ENCODE peak calls at places on chromosomes 11 and 22, in five cellular contexts. A is SK-N-SH, B is K562, K is HepG2, V is GM12878. D is an unnamed sample.

GRCh38 chr22:27137809-27138400 is 480.5 kb downstream of the MIAT start:
- DNase-seq in A (peak; percentile 55), B (no peak), K (no peak), V (no peak), D (no peak)

GRCh38 chr11:68010058-68011041 is at the start of gene ALDH3B1:
- DNase-seq in A (peak; percentile 52), B (peak; percentile 80), K (peak; percentile 73), V (no peak), D (peak; percentile 99)

GRCh38 chr22:49349841-49350381 is 477.8 kb downstream of the BRD1 start:
- DNase-seq in A (no peak), B (no peak), K (no peak), V (no peak), D (no peak)

GRCh38 chr11:68751331-68751856 is at the start of gene TESMIN:
- DNase-seq in A (peak; percentile 99), B (peak; percentile 99), K (peak; percentile 53), V (peak; percentile 34), D (peak; percentile 94)

GRCh38 chr11:94544832-94545640 is 1.3 kb downstream of the FUT4 start:
- DNase-seq in A (no peak), B (peak; percentile 20), K (no peak), V (no peak), D (no peak)

GRCh38 chr22:24037851-24038765 is 27.0 kb downstream of the CABIN1 start:
- DNase-seq in A (no peak), B (no peak), K (no peak), V (no peak), D (no peak)

GRCh38 chr11:67628710-67629385 is 889 bp downstream of the NUDT8 start:
- DNase-seq in A (no peak), B (no peak), K (no peak), V (no peak), D (no peak)

GRCh38 chr11:35623708-35624168 is 5.5 kb downstream of the FJX1 start:
- DNase-seq in A (no peak), B (no peak), K (no peak), V (no peak), D (no peak)

GRCh38 chr22:47784367-47784983 is 1022.0 kb downstream of the TBC1D22A start:
- DNase-seq in A (no peak), B (no peak), K (no peak), V (no peak), D (no peak)

GRCh38 chr11:8098879-8099278 is 17.9 kb downstream of the TUB start:
- DNase-seq in A (no peak), B (no peak), K (no peak), V (no peak), D (no peak)

GRCh38 chr11:123481647-123482046 is 51.6 kb downstream of the GRAMD1B start:
- DNase-seq in A (no peak), B (no peak), K (no peak), V (no peak), D (no peak)

GRCh38 chr22:43880743-43881055 is 11.1 kb downstream of the PNPLA5 start:
- DNase-seq in A (no peak), B (no peak), K (no peak), V (no peak), D (no peak)

GRCh38 chr11:1207451-1208360 is 15.2 kb upstream of the MUC5B start:
- DNase-seq in A (peak; percentile 13), B (no peak), K (no peak), V (no peak), D (no peak)

GRCh38 chr11:95487938-95488337 is 256.9 kb upstream of the SESN3 start:
- DNase-seq in A (no peak), B (no peak), K (peak; percentile 3), V (no peak), D (no peak)

GRCh38 chr11:45266693-45267451 is 19.3 kb downstream of the SYT13 start:
- DNase-seq in A (no peak), B (peak; percentile 79), K (peak; percentile 5), V (no peak), D (no peak)

GRCh38 chr11:64235427-64236161 is 1.2 kb downstream of the VEGFB start:
- DNase-seq in A (no peak), B (no peak), K (no peak), V (no peak), D (no peak)

GRCh38 chr11:85821636-85822035 is 10.7 kb upstream of the SYTL2 start:
- DNase-seq in A (no peak), B (no peak), K (no peak), V (no peak), D (no peak)

GRCh38 chr22:41417622-41418390 is 28.8 kb downstream of the TOB2 start:
- DNase-seq in A (no peak), B (no peak), K (no peak), V (no peak), D (no peak)

GRCh38 chr11:131807876-131808275 is 437.5 kb downstream of the NTM start:
- DNase-seq in A (no peak), B (no peak), K (no peak), V (no peak), D (no peak)

GRCh38 chr11:134254433-134254832 is 1.1 kb downstream of the ACAD8 start:
- DNase-seq in A (no peak), B (no peak), K (no peak), V (no peak), D (no peak)

GRCh38 chr11:75254326-75254725 is 13.8 kb downstream of the TPBGL start:
- DNase-seq in A (no peak), B (no peak), K (no peak), V (no peak), D (no peak)

GRCh38 chr11:131894615-131895544 is 524.5 kb downstream of the NTM start:
- DNase-seq in A (no peak), B (no peak), K (no peak), V (no peak), D (no peak)

GRCh38 chr11:115911656-115912055 is 407.4 kb upstream of the CADM1 start:
- DNase-seq in A (peak; percentile 32), B (no peak), K (no peak), V (no peak), D (no peak)

GRCh38 chr11:47991266-47991830 is 11.0 kb downstream of the PTPRJ start:
- DNase-seq in A (no peak), B (no peak), K (no peak), V (no peak), D (no peak)

GRCh38 chr11:35402751-35403454 is 16.5 kb downstream of the SLC1A2 start:
- DNase-seq in A (no peak), B (no peak), K (no peak), V (no peak), D (no peak)

DNA sequence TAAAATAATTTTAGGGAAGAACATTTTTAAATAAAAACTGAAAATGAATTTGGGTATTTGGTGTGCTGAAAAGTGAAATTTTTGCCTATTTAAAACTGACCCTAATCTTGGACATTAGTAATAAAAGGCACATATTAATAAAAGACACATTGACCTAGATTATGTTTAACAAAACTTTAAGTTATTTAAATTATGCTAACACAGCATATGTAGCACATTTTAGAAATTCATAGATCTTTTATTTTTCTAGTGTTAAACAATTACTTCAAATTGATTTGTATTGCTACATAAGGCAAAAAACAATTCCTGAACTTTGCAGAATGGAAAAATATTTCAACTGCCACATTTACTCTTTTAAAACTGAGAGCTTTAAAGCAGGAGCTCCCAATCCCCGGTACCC is 10.6 kb downstream of the C11orf58 start:
- DNase-seq in A (no peak), B (no peak), K (no peak), V (no peak), D (no peak)
- TF ChIP-seq REST in A (no peak), B (no peak), K (no peak), V (no peak), D (no peak)

GRCh38 chr11:130157111-130157510 is 2.5 kb upstream of the ST14 start:
- DNase-seq in A (no peak), B (no peak), K (no peak), V (no peak), D (no peak)

GRCh38 chr11:130160460-130161090 is 993 bp downstream of the ST14 start:
- DNase-seq in A (no peak), B (no peak), K (no peak), V (no peak), D (no peak)

GRCh38 chr11:130159657-130160459 is at the start of gene ST14:
- DNase-seq in A (peak; percentile 54), B (no peak), K (no peak), V (no peak), D (peak; percentile 60)

GRCh38 chr11:130157840-130158239 is 1.7 kb upstream of the ST14 start:
- DNase-seq in A (no peak), B (no peak), K (no peak), V (no peak), D (no peak)

DNA sequence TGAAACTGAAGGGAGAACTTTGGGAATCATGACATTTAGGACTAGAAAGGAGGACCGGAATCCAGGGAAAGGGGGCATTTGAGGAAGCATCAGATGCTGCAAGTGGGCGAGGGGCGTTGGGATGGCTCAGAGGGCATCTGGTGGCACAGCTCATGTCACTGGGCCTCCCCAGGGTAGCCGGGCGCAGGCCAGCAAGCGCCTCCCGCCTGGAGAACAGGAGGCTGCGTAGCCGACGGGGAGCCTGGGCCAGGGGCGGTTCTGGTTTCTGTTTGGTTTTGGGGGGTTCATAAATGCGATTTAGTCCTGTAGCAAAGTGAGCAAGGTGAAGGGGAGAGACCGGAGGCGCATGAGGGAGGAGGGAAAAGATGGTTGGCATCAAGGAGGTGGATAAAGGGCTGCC is 443 bp upstream of the ST14 start:
- DNase-seq in A (no peak), B (no peak), K (no peak), V (no peak), D (no peak)
- H3K4me3 ChIP-seq in A (no peak overlapping the region), B (no peak overlapping the region), K (no peak overlapping the region), V (no peak overlapping the region), D (no peak overlapping the region)

DNA sequence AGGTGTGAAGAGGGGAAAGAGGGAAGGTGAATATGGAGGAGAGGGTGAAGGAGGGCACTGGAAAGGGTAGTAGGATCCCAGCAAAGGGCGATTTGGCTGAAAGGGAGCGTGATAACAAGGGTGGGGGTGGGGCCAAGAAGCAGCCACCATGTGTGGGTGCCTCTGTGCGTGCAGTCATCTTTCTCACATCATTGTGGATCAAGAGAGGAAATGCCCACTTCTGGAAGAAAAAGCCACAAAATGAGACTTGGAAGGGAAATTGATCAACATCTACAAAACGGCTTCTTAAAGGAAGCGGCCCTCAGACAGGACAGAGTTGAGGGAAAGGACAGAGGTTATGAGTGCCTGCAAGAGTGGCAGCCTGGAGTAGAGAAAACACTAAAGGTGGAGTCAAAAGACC is 1.2 kb upstream of the CXCR5 start:
- DNase-seq in A (no peak), B (no peak), K (no peak), V (no peak), D (peak; percentile 87)
- TF ChIP-seq GABPA in A (no peak), B (no peak), K (no peak), V (no peak), D (no peak)

DNA sequence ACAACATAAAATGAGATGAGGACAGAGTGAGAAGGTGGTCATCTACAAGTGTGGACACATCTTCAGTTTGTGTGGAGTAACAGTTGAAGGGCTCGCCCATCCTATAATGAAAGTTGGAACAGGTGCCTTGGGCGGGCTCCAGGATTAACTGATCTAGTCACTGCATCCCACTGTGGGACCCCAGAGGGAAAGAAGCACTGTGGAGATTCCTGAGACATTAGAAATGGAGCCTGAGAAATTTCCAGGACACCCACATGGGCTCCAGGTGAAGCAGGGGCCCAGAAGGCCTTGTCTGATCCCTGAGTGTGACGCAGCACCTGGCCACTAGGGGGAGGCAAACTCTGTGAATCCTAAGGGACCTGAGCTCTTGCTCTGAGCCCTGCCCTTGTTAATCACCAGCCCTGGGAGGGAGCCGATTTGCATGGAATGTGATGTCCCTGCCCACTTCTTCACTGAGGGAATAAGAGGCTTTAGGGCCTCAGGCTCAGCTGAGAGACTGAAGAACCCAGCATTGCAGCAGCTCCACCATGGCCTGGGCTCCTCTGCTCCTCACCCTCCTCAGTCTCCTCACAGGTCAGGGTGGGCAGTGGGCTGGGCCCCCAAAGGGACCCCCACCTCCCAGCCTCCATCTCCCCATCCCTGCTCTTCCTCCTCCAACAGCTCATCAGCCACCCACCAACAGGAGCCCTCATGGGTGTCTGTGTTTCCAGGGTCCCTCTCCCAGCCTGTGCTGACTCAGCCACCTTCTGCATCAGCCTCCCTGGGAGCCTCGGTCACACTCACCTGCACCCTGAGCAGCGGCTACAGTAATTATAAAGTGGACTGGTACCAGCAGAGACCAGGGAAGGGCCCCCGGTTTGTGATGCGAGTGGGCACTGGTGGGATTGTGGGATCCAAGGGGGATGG is 98.4 kb downstream of the VPREB1 start:
- DNase-seq in A (peak; percentile 50), B (peak; percentile 99), K (peak; percentile 54), V (no peak), D (peak; percentile 45)
- TF ChIP-seq REST in A (no peak), B (no peak), K (no peak), V (no peak), D (no peak)